ENCODE peak calls at places on chromosome 19, in five cellular contexts. H is K562, L is H1, R is GM12878, D is SK-N-SH. X is an unnamed sample.

GRCh38 chr19:19778666-19779065 is 42.9 kb downstream of the ZNF506 start:
- DNase-seq in H (no peak), L (no peak), R (no peak), D (no peak), X (no peak)

GRCh38 chr19:35291916-35292315 is at the start of gene MAG:
- DNase-seq in H (no peak), L (no peak), R (no peak), D (no peak), X (no peak)

GRCh38 chr19:16591803-16592556 is 19.8 kb upstream of the SLC35E1 start:
- DNase-seq in H (no peak), L (no peak), R (no peak), D (no peak), X (no peak)

GRCh38 chr19:37977391-37977790 is 70.4 kb downstream of the SIPA1L3 start:
- DNase-seq in H (no peak), L (no peak), R (no peak), D (no peak), X (no peak)

GRCh38 chr19:29549105-29550070 is 23.6 kb downstream of the VSTM2B start:
- DNase-seq in H (no peak), L (peak; percentile 33), R (no peak), D (no peak), X (no peak)

GRCh38 chr19:49328741-49329140 is 3.8 kb upstream of the SLC6A16 start:
- DNase-seq in H (no peak), L (no peak), R (no peak), D (no peak), X (no peak)

GRCh38 chr19:58009666-58010301 is 7.2 kb upstream of the ZNF606 start:
- DNase-seq in H (peak; percentile 60), L (no peak), R (no peak), D (no peak), X (no peak)

GRCh38 chr19:54218259-54218658 is 4.5 kb downstream of the LILRB3 start:
- DNase-seq in H (no peak), L (no peak), R (no peak), D (no peak), X (no peak)

GRCh38 chr19:16180611-16181010 is 4.6 kb upstream of the FAM32A start:
- DNase-seq in H (no peak), L (no peak), R (no peak), D (no peak), X (no peak)

GRCh38 chr19:2477141-2477710 is 1.3 kb downstream of the GADD45B start:
- DNase-seq in H (no peak), L (peak; percentile 63), R (no peak), D (no peak), X (no peak)

GRCh38 chr19:48465215-48465614 is 4.0 kb upstream of the CYTH2 start:
- DNase-seq in H (no peak), L (no peak), R (no peak), D (no peak), X (no peak)

GRCh38 chr19:46603752-46604241 is 2.7 kb downstream of the CALM3 start:
- DNase-seq in H (peak; percentile 17), L (no peak), R (no peak), D (peak; percentile 42), X (no peak)

GRCh38 chr19:29042450-29042849 is 170.5 kb downstream of the UQCRFS1 start:
- DNase-seq in H (peak; percentile 57), L (no peak), R (no peak), D (no peak), X (no peak)

GRCh38 chr19:54430306-54431254 is 15.3 kb downstream of the TTYH1 start:
- DNase-seq in H (peak; percentile 84), L (peak; percentile 94), R (no peak), D (peak; percentile 86), X (no peak)

GRCh38 chr19:55927991-55928390 is 4.1 kb downstream of the NLRP13 start:
- DNase-seq in H (no peak), L (no peak), R (no peak), D (no peak), X (no peak)

GRCh38 chr19:51514866-51515481 is 13.4 kb upstream of the SIGLEC12 start:
- DNase-seq in H (peak; percentile 72), L (no peak), R (peak; percentile 31), D (peak; percentile 51), X (peak; percentile 46)

GRCh38 chr19:7908078-7908699 is 4.5 kb downstream of the MAP2K7 start:
- DNase-seq in H (no peak), L (no peak), R (no peak), D (no peak), X (no peak)

GRCh38 chr19:41887711-41888382 is 4.9 kb downstream of the ARHGEF1 start:
- DNase-seq in H (no peak), L (peak; percentile 74), R (no peak), D (no peak), X (peak; percentile 95)

GRCh38 chr19:13824703-13825102 is 29.5 kb downstream of the ZSWIM4 start:
- DNase-seq in H (no peak), L (no peak), R (no peak), D (no peak), X (no peak)

GRCh38 chr19:13823256-13823655 is 28.0 kb downstream of the ZSWIM4 start:
- DNase-seq in H (no peak), L (no peak), R (no peak), D (no peak), X (no peak)

GRCh38 chr19:13821292-13821691 is 26.0 kb downstream of the ZSWIM4 start:
- DNase-seq in H (no peak), L (no peak), R (no peak), D (no peak), X (no peak)

GRCh38 chr19:13825489-13826475 is 30.5 kb downstream of the ZSWIM4 start:
- DNase-seq in H (peak; percentile 88), L (peak; percentile 91), R (no peak), D (peak; percentile 80), X (no peak)

GRCh38 chr19:13823901-13824300 is 28.7 kb downstream of the ZSWIM4 start:
- DNase-seq in H (no peak), L (no peak), R (no peak), D (no peak), X (no peak)
- TF ChIP-seq USF2 in H (no peak), L (no peak), R (no peak), D (no peak), X (no peak)

GRCh38 chr19:9566729-9567128 is 17.6 kb downstream of the ZNF121 start:
- DNase-seq in H (peak; percentile 22), L (no peak), R (no peak), D (no peak), X (no peak)
- TF ChIP-seq JUND in H (no peak), L (no peak), R (no peak), D (no peak), X (no peak)

GRCh38 chr19:50330365-50331078 is 1.3 kb upstream of the KCNC3 start:
- DNase-seq in H (peak; percentile 88), L (peak; percentile 95), R (no peak), D (peak; percentile 93), X (peak; percentile 73)

GRCh38 chr19:50328257-50329145 is 676 bp downstream of the KCNC3 start:
- DNase-seq in H (peak; percentile 47), L (peak; percentile 71), R (no peak), D (peak; percentile 55), X (no peak)

GRCh38 chr19:50327461-50328256 is 1.5 kb downstream of the KCNC3 start:
- DNase-seq in H (no peak), L (no peak), R (no peak), D (no peak), X (no peak)

GRCh38 chr19:50331187-50332013 is 2.2 kb upstream of the KCNC3 start:
- DNase-seq in H (no peak), L (peak; percentile 61), R (no peak), D (no peak), X (no peak)

GRCh38 chr19:50329146-50329925 is at the start of gene KCNC3:
- DNase-seq in H (peak; percentile 95), L (peak; percentile 98), R (peak; percentile 83), D (peak; percentile 95), X (peak; percentile 100)
- TF ChIP-seq EP300 in H (no peak), L (no peak), R (no peak), D (no peak), X (no peak)

GRCh38 chr19:6241680-6242079 is 38.1 kb downstream of the MLLT1 start:
- DNase-seq in H (no peak), L (no peak), R (no peak), D (peak; percentile 79), X (peak; percentile 88)
- TF ChIP-seq USF2 in H (no peak), L (no peak), R (no peak), D (no peak), X (no peak)

GRCh38 chr19:13629687-13630357 is 123.5 kb upstream of the CACNA1A start:
- DNase-seq in H (no peak), L (no peak), R (no peak), D (no peak), X (no peak)
- TF ChIP-seq JUND in H (no peak), L (no peak), R (no peak), D (peak; percentile 59), X (no peak)

GRCh38 chr19:33529094-33529676 is 7.6 kb upstream of the PEPD start:
- DNase-seq in H (no peak), L (no peak), R (no peak), D (no peak), X (no peak)

GRCh38 chr19:33530261-33530660 is 8.7 kb upstream of the PEPD start:
- DNase-seq in H (no peak), L (no peak), R (no peak), D (no peak), X (no peak)

GRCh38 chr19:33535176-33535575 is 13.6 kb upstream of the PEPD start:
- DNase-seq in H (no peak), L (no peak), R (no peak), D (no peak), X (no peak)

GRCh38 chr19:33530842-33531241 is 9.3 kb upstream of the PEPD start:
- DNase-seq in H (no peak), L (no peak), R (no peak), D (no peak), X (no peak)

DNA sequence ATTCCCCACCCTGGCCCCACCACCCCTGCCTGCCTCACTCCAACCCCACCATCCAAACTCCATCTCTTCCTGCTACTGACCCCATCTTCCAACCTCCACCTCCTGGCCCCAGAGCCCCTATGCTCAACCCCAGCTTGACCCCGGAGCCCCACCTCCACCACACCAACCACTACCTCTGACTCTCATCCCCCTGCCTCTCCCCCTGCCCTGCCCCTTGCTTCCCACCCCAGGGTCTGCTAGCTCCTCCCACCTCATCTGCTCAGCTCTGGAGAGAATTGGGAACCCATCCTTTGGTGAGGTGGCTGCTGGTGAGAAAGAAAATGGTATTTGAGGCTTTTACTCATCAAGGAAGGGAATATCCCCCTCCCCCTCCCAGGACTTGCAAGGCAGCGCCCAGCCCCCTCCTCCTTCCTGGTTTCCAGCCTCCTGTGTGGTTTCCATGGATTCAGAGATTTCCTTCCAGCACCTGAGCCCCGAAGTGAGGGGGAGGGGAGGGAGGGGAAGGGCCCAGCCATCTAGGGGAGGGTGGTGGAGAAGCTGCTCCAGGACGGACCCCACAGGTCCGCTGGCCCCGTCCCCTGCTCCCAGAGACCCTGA is 11.4 kb upstream of the PEPD start:
- DNase-seq in H (no peak), L (peak; percentile 49), R (no peak), D (no peak), X (no peak)
- TF ChIP-seq EP300 in H (no peak), L (no peak), R (no peak), D (no peak), X (no peak)

X was measured in HepG2.